ENCODE peak calls at places on chromosomes 11 and 22, in four cellular contexts. V, D, C and I are unnamed samples.

GRCh38 chr11:46141597-46141996 is 20.3 kb upstream of the PHF21A start:
- DNase-seq in C (no peak), V (no peak), D (no peak), I (no peak)

GRCh38 chr22:50581950-50582561 is 593 bp downstream of the CHKB start:
- DNase-seq in D (no peak), C (peak; percentile 12), V (peak; percentile 15), I (no peak)

GRCh38 chr22:44777364-44777756 is 25.0 kb downstream of the ARHGAP8 start:
- DNase-seq in V (no peak), C (no peak), D (no peak), I (no peak)

GRCh38 chr11:117473692-117474091 is 146.0 kb downstream of the CEP164 start:
- DNase-seq in D (no peak), V (no peak), C (peak; percentile 22), I (no peak)

GRCh38 chr22:22550789-22551434 is 8.2 kb downstream of the PRAME start:
- DNase-seq in V (no peak), C (no peak), D (no peak), I (no peak)

GRCh38 chr22:45227645-45228400 is 12.9 kb downstream of the KIAA0930 start:
- DNase-seq in C (no peak), D (no peak), V (no peak), I (no peak)

GRCh38 chr11:120912504-120912903 is 111.4 kb upstream of the TBCEL start:
- DNase-seq in D (peak; percentile 10), V (peak; percentile 77), C (peak; percentile 52), I (no peak)

GRCh38 chr22:36287881-36288515 is 35.1 kb downstream of the APOL1 start:
- DNase-seq in C (peak; percentile 38), D (no peak), V (peak; percentile 44), I (no peak)

GRCh38 chr11:84290647-84291046 is 1004.5 kb upstream of the CCDC90B start:
- DNase-seq in C (peak; percentile 37), D (peak; percentile 7), V (peak; percentile 43), I (no peak)

GRCh38 chr11:85590848-85591483 is 36.2 kb downstream of the DLG2 start:
- DNase-seq in D (peak; percentile 4), C (peak; percentile 56), V (peak; percentile 66), I (no peak)

GRCh38 chr11:124943242-124943641 is 7.4 kb upstream of the HEPACAM start:
- DNase-seq in D (no peak), V (no peak), C (no peak), I (no peak)

GRCh38 chr22:29030618-29031235 is 30.9 kb downstream of the C22orf31 start:
- DNase-seq in V (peak; percentile 88), C (peak; percentile 27), D (no peak), I (peak; percentile 49)

GRCh38 chr22:38863531-38864131 is 8.4 kb downstream of the CBX6 start:
- DNase-seq in D (no peak), C (no peak), V (no peak), I (no peak)

GRCh38 chr22:43543522-43544281 is 131.9 kb downstream of the MPPED1 start:
- DNase-seq in V (no peak), C (no peak), D (no peak), I (no peak)

GRCh38 chr22:32318361-32318760 is 39.3 kb upstream of the RFPL3 start:
- DNase-seq in V (no peak), D (no peak), C (no peak), I (no peak)

GRCh38 chr11:111456086-111456858 is 55.9 kb downstream of the BTG4 start:
- DNase-seq in V (no peak), D (no peak), C (no peak), I (no peak)

GRCh38 chr11:17645190-17645970 is 74.0 kb upstream of the MYOD1 start:
- DNase-seq in C (no peak), V (no peak), D (no peak), I (no peak)

GRCh38 chr11:76248210-76248609 is 41.9 kb upstream of the WNT11 start:
- DNase-seq in V (no peak), D (no peak), C (peak; percentile 10), I (no peak)

GRCh38 chr11:31818874-31819331 is 7.8 kb upstream of the PAX6 start:
- DNase-seq in C (no peak), V (no peak), D (no peak), I (no peak)

GRCh38 chr11:31817054-31817620 is 6.0 kb upstream of the PAX6 start:
- DNase-seq in C (no peak), V (no peak), D (no peak), I (no peak)

GRCh38 chr11:31815743-31816466 is 4.8 kb upstream of the PAX6 start:
- DNase-seq in D (no peak), V (no peak), C (no peak), I (no peak)

GRCh38 chr11:31817621-31818493 is 6.7 kb upstream of the PAX6 start:
- DNase-seq in C (no peak), D (no peak), V (no peak), I (no peak)

GRCh38 chr11:31816467-31817053 is 5.4 kb upstream of the PAX6 start:
- DNase-seq in V (no peak), D (no peak), C (no peak), I (no peak)
- H3K4me3 ChIP-seq in V (no peak overlapping the region), D (no peak overlapping the region), C (no peak overlapping the region), I (peak overlapping the region; percentile 43)

GRCh38 chr11:128406365-128406706 is 181.0 kb downstream of the ETS1 start:
- DNase-seq in C (no peak), V (peak; percentile 48), D (no peak), I (no peak)

GRCh38 chr11:128411812-128412211 is 175.5 kb downstream of the ETS1 start:
- DNase-seq in V (no peak), D (no peak), C (no peak), I (no peak)

GRCh38 chr11:128411149-128411548 is 176.2 kb downstream of the ETS1 start:
- DNase-seq in C (no peak), D (no peak), V (no peak), I (no peak)

GRCh38 chr11:128407962-128408361 is 179.4 kb downstream of the ETS1 start:
- DNase-seq in D (no peak), C (peak; percentile 40), V (peak; percentile 40), I (no peak)

GRCh38 chr11:128409476-128409875 is 177.9 kb downstream of the ETS1 start:
- DNase-seq in D (peak; percentile 60), V (peak; percentile 85), C (peak; percentile 98), I (no peak)
- TF ChIP-seq CTCF in D (no peak), V (no peak), C (no peak), I (no peak)

DNA sequence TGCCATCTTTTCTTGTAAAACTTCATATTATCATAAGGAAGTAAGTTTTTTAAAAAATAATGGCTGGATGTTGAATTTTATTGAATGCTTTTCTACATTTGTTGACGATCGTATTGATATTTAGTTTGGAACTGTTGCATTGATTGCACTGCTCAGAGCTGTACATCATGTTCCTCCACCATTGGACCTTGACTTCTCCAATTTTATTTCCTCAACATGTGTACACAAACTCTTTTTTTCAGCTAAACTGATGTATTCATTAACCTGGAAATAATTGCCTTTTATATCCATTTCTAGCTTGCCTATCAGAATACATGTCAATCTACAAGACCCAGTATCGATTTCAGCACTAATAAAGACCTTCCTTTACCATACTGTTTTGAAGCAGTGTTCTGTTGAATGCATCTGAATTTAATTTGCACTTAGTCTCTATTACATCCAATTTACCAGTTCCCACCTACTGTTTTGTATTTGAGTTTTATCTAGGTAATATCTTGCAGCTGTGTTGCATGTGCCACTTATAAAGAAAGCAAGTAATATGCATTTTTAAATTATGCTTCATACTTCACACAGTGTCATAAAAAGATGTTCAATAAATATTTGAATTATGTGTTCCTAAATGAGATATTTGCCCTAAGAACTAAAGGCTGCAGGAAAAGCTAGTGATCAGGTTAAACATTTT is 5.5 kb downstream of the CEP57 start:
- DNase-seq in C (no peak), V (no peak), D (no peak), I (no peak)
- H3K4me3 ChIP-seq in C (no peak overlapping the region), V (no peak overlapping the region), D (no peak overlapping the region), I (no peak overlapping the region)

GRCh38 chr11:108664730-108665525 is at the start of gene DDX10:
- DNase-seq in C (peak; percentile 92), D (peak; percentile 97), V (peak; percentile 99), I (peak; percentile 76)
- TF ChIP-seq CTCF in C (peak; percentile 45), D (peak; percentile 8), V (peak; percentile 26), I (no peak)

GRCh38 chr11:535519-536454 is at the start of gene HRAS:
- DNase-seq in C (peak; percentile 77), V (peak; percentile 96), D (peak; percentile 78), I (no peak)

GRCh38 chr11:536841-537621 is at the start of gene LRRC56:
- DNase-seq in D (peak; percentile 59), V (peak; percentile 87), C (peak; percentile 57), I (no peak)

GRCh38 chr11:539971-540481 is 2.7 kb downstream of the LRRC56 start:
- DNase-seq in V (no peak), D (no peak), C (no peak), I (no peak)

GRCh38 chr11:538431-539051 is 1.2 kb downstream of the LRRC56 start:
- DNase-seq in D (no peak), V (no peak), C (no peak), I (no peak)

GRCh38 chr11:537622-538430 is 499 bp downstream of the LRRC56 start:
- DNase-seq in V (no peak), D (no peak), C (no peak), I (no peak)
- H3K4me3 ChIP-seq in V (peak overlapping the region; percentile 49), D (peak overlapping the region; percentile 61), C (peak overlapping the region; percentile 40), I (peak overlapping the region; percentile 74)

GRCh38 chr11:107780775-107781174 is 68.9 kb upstream of the SLN start:
- DNase-seq in C (peak; percentile 15), V (peak; percentile 9), D (no peak), I (no peak)
- TF ChIP-seq CTCF in C (no peak), V (no peak), D (no peak), I (no peak)

GRCh38 chr11:70568504-70569172 is 170.3 kb downstream of the CTTN start:
- DNase-seq in V (peak; percentile 47), C (peak; percentile 13), D (no peak), I (no peak)
- H3K4me3 ChIP-seq in V (peak overlapping the region; percentile 45), C (no peak overlapping the region), D (peak overlapping the region; percentile 41), I (no peak overlapping the region)